ENCODE peak calls at places on chromosome 11, in four cellular contexts. S is HepG2, T is K562, L is GM12878. G is an unnamed sample.

GRCh38 chr11:16193897-16194381 is 162.4 kb downstream of the SOX6 start:
- DNase-seq in S (peak; percentile 50), T (peak; percentile 51), L (no peak), G (no peak)

GRCh38 chr11:108609681-108610080 is 16.1 kb upstream of the EXPH5 start:
- DNase-seq in S (no peak), T (no peak), L (no peak), G (no peak)

GRCh38 chr11:75283391-75283931 is 42.9 kb downstream of the TPBGL start:
- DNase-seq in S (no peak), T (no peak), L (no peak), G (peak; percentile 54)

GRCh38 chr11:75592699-75593098 is 30.6 kb downstream of the SERPINH1 start:
- DNase-seq in S (no peak), T (no peak), L (no peak), G (no peak)

GRCh38 chr11:94219771-94220170 is 84.6 kb upstream of the IZUMO1R start:
- DNase-seq in S (no peak), T (no peak), L (no peak), G (no peak)

GRCh38 chr11:125591659-125592304 is 870 bp upstream of the STT3A start:
- DNase-seq in S (peak; percentile 10), T (peak; percentile 37), L (no peak), G (peak; percentile 55)

GRCh38 chr11:17580271-17580670 is 33.2 kb downstream of the OTOG start:
- DNase-seq in S (no peak), T (no peak), L (no peak), G (no peak)

GRCh38 chr11:74755395-74755995 is 6.8 kb downstream of the RNF169 start:
- DNase-seq in S (no peak), T (no peak), L (no peak), G (no peak)

GRCh38 chr11:75667831-75668507 is 869 bp downstream of the MAP6 start:
- DNase-seq in S (no peak), T (no peak), L (no peak), G (peak; percentile 95)

GRCh38 chr11:110972640-110973039 is 260.4 kb upstream of the ARHGAP20 start:
- DNase-seq in S (no peak), T (no peak), L (no peak), G (no peak)
- TF ChIP-seq FOXM1 in S (no peak), T (no peak), L (no peak), G (no peak)

GRCh38 chr11:119647254-119647653 is 81.7 kb downstream of the NECTIN1 start:
- DNase-seq in S (no peak), T (no peak), L (no peak), G (no peak)

GRCh38 chr11:119645018-119645417 is 84.0 kb downstream of the NECTIN1 start:
- DNase-seq in S (no peak), T (no peak), L (no peak), G (no peak)

GRCh38 chr11:119651802-119652584 is 77.0 kb downstream of the NECTIN1 start:
- DNase-seq in S (no peak), T (no peak), L (no peak), G (no peak)

GRCh38 chr11:119652907-119653659 is 75.9 kb downstream of the NECTIN1 start:
- DNase-seq in S (no peak), T (no peak), L (no peak), G (no peak)

DNA sequence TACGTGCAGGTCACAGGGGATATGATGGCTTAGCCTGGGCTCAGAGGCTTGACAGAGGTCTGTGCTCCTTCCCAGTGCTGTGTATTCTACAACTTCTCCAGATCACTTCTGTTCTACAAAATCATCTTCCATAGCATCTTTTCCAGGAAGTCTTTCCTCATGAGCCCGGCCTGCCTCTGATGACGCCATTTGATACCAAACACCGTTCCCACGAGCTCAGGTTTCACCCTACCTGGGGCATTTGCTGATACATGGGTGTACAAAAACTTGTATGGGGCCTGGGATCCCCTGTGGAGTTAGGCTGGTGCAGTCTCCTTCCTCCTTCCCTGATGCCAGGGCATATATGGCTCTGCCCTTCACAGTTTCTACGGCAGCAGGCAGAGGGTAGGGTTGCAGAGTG is 78.7 kb downstream of the NECTIN1 start:
- DNase-seq in S (no peak), T (no peak), L (no peak), G (no peak)
- TF ChIP-seq TAF1 in S (no peak), T (no peak), L (no peak), G (no peak)

GRCh38 chr11:40387240-40387980 is 1072.0 kb downstream of the LRRC4C start:
- DNase-seq in S (peak; percentile 2), T (no peak), L (no peak), G (no peak)
- TF ChIP-seq REST in S (no peak), T (no peak), L (no peak), G (no peak)

DNA sequence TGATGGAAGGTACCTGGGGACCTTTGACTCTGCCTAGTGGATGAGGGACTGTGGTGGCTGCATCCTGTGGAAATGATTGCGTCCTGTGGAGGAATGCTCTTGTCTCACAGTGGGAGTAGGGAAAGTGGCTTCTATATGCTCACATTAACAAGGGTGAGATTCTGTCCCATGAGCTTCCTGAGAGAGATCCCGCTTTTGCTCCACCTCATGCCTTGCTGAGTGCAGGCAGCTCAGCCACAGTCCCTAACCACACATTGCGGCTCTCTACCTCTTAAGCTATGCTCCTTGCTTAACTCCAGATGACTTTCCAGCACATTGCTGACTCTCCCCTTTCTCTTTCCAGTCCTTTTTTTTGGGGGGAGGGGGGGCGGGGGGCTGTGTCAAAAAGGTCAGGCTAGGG is 45.0 kb downstream of the TEAD1 start:
- DNase-seq in S (no peak), T (no peak), L (no peak), G (no peak)
- TF ChIP-seq FOXM1 in S (no peak), T (no peak), L (no peak), G (no peak)

DNA sequence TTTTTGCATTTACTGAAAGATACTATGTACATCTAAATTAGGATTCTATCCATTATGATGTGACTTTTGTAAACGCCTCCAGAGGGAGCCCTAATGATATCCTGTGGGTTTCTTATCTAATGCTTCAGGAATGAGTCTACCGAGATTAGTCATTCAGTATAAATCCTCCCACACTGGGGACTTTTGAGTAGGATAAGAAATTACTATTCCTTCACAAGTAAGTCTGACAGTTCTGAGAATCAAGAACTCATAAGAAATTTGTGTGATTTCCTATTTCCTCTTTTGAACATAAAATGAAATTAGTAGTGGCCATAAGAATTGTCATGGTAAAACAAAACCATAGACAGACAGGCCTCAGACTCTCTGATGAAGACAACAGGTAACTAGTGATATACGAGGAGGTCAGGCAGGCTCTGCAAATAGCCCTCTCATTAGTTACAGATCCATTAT is 10.0 kb upstream of the OR5M1 start:
- DNase-seq in S (peak; percentile 55), T (peak; percentile 7), L (peak; percentile 30), G (peak; percentile 37)
- TF ChIP-seq TAF1 in S (no peak), T (no peak), L (no peak), G (no peak)

GRCh38 chr11:66616379-66617147 is at the start of gene RBM14:
- DNase-seq in S (peak; percentile 99), T (peak; percentile 100), L (peak; percentile 97), G (peak; percentile 99)
- TF ChIP-seq REST in S (no peak), T (no peak), L (no peak), G (peak; percentile 53)

DNA sequence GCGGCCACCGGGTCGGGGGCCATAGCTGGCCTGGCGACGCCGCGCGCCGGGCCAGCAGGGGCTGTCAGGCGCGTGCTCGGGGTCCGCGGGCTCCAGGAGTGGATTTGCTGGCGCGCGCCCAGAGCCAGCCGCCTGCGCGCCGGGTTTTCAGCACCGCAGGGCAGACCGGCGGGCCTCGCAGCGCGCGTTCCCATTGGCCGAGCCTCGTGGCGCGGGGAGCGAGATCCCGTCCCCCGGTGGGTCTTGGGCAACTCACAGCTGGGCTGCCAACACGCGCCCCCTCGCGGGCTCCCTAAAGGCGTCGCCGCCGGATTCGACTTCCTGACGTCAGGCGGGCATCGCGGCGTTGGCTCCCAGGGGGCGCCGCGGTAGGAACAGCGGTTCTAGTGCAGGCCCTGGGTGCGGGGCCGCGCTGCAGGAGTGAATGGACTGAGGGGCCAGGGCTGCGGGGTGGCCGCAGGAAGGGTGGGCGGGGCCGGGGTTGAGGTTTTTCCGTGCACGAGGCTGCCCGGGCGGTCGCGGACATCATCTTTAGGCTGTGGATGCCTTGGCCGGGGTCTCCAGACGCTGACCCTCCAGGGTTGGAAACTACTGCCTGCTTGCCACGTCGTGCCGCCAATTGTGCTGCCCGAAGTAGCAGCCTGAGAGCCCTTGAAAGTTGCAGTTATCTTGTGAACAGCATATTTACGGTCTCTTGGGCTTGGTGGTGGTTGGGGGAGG is at the start of gene FADS1:
- DNase-seq in S (peak; percentile 95), T (peak; percentile 95), L (peak; percentile 60), G (peak; percentile 95)
- TF ChIP-seq FOXM1 in S (no peak), T (no peak), L (no peak), G (no peak)

DNA sequence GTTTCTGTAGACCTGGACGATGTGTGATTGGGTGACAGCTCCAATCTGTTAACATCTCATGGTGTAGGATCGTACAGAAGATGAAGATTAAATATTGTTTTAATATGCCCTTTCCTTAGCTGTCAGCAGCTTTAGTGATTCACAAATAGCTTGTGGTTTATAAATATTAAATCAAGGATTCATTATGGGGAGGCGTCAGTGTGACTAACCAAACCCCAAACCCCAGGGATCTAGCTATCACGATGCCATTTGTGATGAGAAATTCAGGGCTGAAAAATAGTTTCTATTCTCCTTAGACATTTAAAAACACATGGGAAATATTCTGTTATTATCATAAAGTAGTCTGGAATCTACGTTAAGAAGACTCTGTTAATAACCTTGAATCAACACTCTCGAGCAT is 73.4 kb downstream of the NCAM1 start:
- DNase-seq in S (no peak), T (no peak), L (no peak), G (no peak)
- TF ChIP-seq TAF1 in S (no peak), T (no peak), L (no peak), G (no peak)

GRCh38 chr11:105135873-105136272 is 3.7 kb downstream of the CARD18 start:
- DNase-seq in S (no peak), T (no peak), L (no peak), G (no peak)
- TF ChIP-seq REST in S (no peak), T (no peak), L (no peak), G (no peak)

GRCh38 chr11:1855886-1856265 is 3.0 kb downstream of the LSP1 start:
- DNase-seq in S (no peak), T (no peak), L (no peak), G (no peak)

GRCh38 chr11:1853376-1854131 is 670 bp downstream of the LSP1 start:
- DNase-seq in S (no peak), T (no peak), L (no peak), G (no peak)

GRCh38 chr11:1852885-1853284 is at the start of gene LSP1:
- DNase-seq in S (no peak), T (no peak), L (peak; percentile 92), G (no peak)

GRCh38 chr11:1854949-1855885 is 2.3 kb downstream of the LSP1 start:
- DNase-seq in S (no peak), T (peak; percentile 45), L (peak; percentile 55), G (no peak)

GRCh38 chr11:1854132-1854948 is 1.5 kb downstream of the LSP1 start:
- DNase-seq in S (no peak), T (no peak), L (peak; percentile 33), G (no peak)
- TF ChIP-seq FOXM1 in S (no peak), T (no peak), L (no peak), G (no peak)

G was measured in SK-N-SH.